ENCODE peak calls at places on chromosomes 4 and X, in nine cellular contexts. N, W, V, T, C, H, K, X and B are unnamed samples.

GRCh38 chrX:77426811-77427210 is 20.4 kb upstream of the FGF16 start:
- DNase-seq in W (no peak), V (no peak), K (no peak), T (peak; percentile 37), X (no peak), C (no peak), N (no peak), H (no peak), B (no peak)

GRCh38 chr4:23815351-23815750 is 74.5 kb downstream of the PPARGC1A start:
- DNase-seq in N (no peak), T (no peak), H (no peak), K (no peak), C (no peak), V (no peak), X (no peak), W (no peak), B (no peak)

GRCh38 chrX:9595131-9595530 is 130.3 kb downstream of the TBL1X start:
- DNase-seq in T (peak; percentile 61), C (no peak), H (no peak), N (no peak), K (no peak), W (no peak), X (no peak), V (no peak), B (no peak)

GRCh38 chrX:63934160-63934559 is 149.1 kb upstream of the ARHGEF9 start:
- DNase-seq in X (no peak), T (no peak), W (no peak), C (no peak), V (no peak), N (no peak), H (no peak), K (no peak), B (no peak)

GRCh38 chrX:149962859-149963757 is 24.8 kb upstream of the EOLA2 start:
- DNase-seq in N (peak; percentile 60), K (peak; percentile 64), X (peak; percentile 3), C (peak; percentile 31), V (no peak), W (peak; percentile 63), H (no peak), T (peak; percentile 47), B (no peak)

GRCh38 chrX:24190500-24191156 is 41.1 kb downstream of the ZFX start:
- DNase-seq in W (no peak), V (no peak), N (no peak), C (no peak), T (peak; percentile 59), H (no peak), X (no peak), K (no peak), B (no peak)

GRCh38 chr4:110621839-110622751 is 782 bp downstream of the PITX2 start:
- DNase-seq in N (no peak), W (no peak), X (no peak), K (no peak), C (peak; percentile 31), H (no peak), T (peak; percentile 38), V (no peak), B (no peak)

GRCh38 chr4:660401-660800 is 13.7 kb downstream of the ATP5ME start:
- DNase-seq in T (no peak), C (no peak), W (no peak), K (no peak), H (no peak), V (no peak), N (no peak), X (no peak), B (no peak)